ENCODE peak calls at places on chromosomes 4 and X, in eight cellular contexts. P is right lobe of liver; C is lung; T is neural progenitor cell; V is CD8-positive, alpha-beta T cell; R is adrenal gland; K is Karpas-422; W is lower lobe of right lung. X is an unnamed sample.

GRCh38 chrX:53323196-53323595 is 41.8 kb upstream of the IQSEC2 start:
- DNase-seq in K (no peak), P (no peak), V (no peak), C (no peak), T (no peak), R (no peak), W (no peak), X (no peak)

GRCh38 chrX:118627084-118627758 is 100.2 kb upstream of the IL13RA1 start:
- DNase-seq in R (no peak), K (peak; percentile 68), W (no peak), V (no peak), C (no peak), P (no peak), T (no peak), X (no peak)

GRCh38 chr4:18100657-18101056 is 79.1 kb upstream of the LCORL start:
- DNase-seq in P (no peak), R (no peak), C (no peak), W (no peak), K (peak; percentile 57), V (no peak), T (no peak), X (no peak)

GRCh38 chrX:73825569-73825968 is 262.6 kb downstream of the CHIC1 start:
- DNase-seq in V (no peak), T (no peak), W (no peak), C (no peak), P (no peak), K (no peak), R (no peak), X (no peak)

GRCh38 chr4:24321151-24321550 is 263.2 kb downstream of the DHX15 start:
- DNase-seq in T (no peak), R (no peak), K (no peak), V (no peak), P (no peak), W (no peak), C (no peak), X (no peak)

GRCh38 chr4:17323619-17324400 is 188.1 kb downstream of the QDPR start:
- DNase-seq in P (no peak), V (no peak), W (no peak), C (no peak), T (no peak), R (no peak), K (no peak), X (no peak)

GRCh38 chr4:2378408-2378807 is 40.0 kb downstream of the ZFYVE28 start:
- DNase-seq in W (no peak), V (no peak), C (no peak), T (no peak), K (no peak), R (no peak), P (no peak), X (no peak)

GRCh38 chr4:38243385-38244053 is 283.3 kb downstream of the PTTG2 start:
- DNase-seq in C (no peak), R (no peak), W (no peak), T (no peak), K (no peak), V (no peak), P (no peak), X (no peak)

GRCh38 chrX:110442631-110443030 is 84.0 kb downstream of the RTL9 start:
- DNase-seq in R (no peak), P (no peak), K (peak; percentile 71), W (no peak), C (no peak), T (peak; percentile 58), V (no peak), X (no peak)

GRCh38 chr4:988726-989721 is 2.2 kb downstream of the IDUA start:
- DNase-seq in R (no peak), T (no peak), C (no peak), W (no peak), P (no peak), K (peak; percentile 62), V (no peak), X (no peak)

GRCh38 chr4:110914791-110915190 is 291.9 kb upstream of the PITX2 start:
- DNase-seq in W (no peak), C (no peak), V (no peak), T (no peak), R (no peak), K (no peak), P (no peak), X (no peak)

DNA sequence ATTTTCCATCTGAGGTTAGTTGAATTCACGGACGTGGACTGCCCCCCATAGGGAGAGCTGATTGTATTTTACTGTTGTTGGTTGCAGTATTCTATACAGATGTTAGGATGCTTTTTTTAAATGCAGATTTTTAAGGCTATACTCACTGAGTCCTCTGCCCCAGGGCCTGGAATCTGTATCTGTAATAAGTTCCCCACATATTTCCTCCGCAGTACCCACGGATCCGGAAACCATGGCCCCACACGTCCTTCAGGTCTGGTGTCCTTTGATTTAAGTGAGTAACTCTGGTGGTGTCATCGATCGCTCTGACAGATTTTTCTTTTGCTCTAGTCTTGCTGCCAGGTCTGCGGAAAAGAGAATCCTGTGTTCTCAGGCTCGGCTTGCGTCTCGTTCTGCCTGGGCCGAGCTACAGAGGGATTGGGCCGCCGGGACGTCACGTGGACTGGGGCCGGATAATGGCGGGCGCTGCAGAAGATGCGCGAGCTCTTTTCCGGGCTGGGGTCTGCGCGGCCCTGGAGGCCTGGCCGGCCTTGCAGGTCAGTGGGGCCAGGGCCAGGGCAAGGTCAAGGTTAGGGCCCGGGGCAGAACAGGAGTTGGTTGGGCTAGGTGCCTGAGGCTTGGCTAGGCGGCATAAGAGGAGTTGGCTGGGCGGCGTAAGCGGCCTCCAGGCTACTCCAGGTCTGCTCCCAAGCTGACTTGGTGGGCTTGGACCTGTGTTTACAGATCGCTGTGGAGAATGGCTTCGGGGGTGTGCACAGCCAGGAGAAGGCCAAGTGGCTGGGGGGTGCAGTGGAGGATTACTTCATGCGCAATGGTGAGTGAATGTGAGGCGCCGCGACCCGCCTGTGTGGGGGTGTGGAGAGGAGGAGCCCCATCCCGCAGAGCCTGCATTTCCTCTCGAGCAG is at the start of gene TSR2:
- DNase-seq in W (peak; percentile 84), T (peak; percentile 87), K (peak; percentile 90), R (peak; percentile 93), P (peak; percentile 85), V (peak; percentile 64), C (peak; percentile 78), X (peak; percentile 69)
- H3K27ac ChIP-seq in W (peak within 1 kb of the TSS; percentile 68), T (no peak within 1 kb of the TSS), K (no peak within 1 kb of the TSS), R (no peak within 1 kb of the TSS), P (peak within 1 kb of the TSS; percentile 9), V (peak within 1 kb of the TSS; percentile 66), C (peak within 1 kb of the TSS; percentile 6), X (peak within 1 kb of the TSS; percentile 78)

DNA sequence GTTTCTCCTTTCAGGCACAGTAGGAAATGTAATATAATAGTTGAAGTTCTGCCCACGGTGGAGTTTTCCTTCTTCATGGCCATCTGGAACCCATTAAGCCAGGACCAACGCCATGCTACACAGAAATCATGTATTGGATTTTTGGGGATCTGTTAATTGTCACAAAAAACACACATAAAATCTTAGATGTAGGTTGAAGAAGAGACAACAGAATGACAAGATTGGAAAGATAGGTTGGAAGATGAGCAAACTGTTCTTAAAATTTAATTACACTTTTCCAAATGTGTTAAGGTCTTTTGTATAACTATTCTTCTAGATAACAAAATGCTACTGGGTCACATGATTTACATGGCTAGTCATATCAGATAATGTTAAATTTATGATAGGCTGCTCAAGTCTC is 1029.9 kb downstream of the FSTL5 start:
- DNase-seq in W (no peak), V (no peak), T (no peak), R (no peak), C (no peak), P (no peak), K (no peak), X (no peak)
- H3K27ac ChIP-seq in W (no peak overlapping the region), V (no peak overlapping the region), T (no peak overlapping the region), R (no peak overlapping the region), C (no peak overlapping the region), P (no peak overlapping the region), K (no peak overlapping the region), X (no peak overlapping the region)

DNA sequence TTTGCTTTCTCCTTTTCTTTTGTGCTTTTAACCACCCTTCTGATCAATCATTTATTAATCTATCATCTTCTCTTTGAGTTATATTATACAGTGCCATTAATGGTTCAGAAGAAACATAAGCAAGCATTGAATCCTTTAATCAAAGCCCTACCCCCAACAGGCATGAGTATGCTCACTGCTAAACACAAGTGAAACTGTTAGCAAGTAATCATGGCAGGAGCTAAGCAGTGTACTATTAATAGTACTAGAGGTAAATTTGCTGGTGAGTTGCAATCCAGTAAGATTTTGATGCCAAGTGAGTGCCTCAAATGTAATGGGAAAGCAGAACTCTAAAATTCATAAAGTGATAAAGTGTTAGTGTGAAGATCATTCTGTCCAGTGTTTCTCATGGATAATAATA is 57.2 kb downstream of the FNIP2 start:
- DNase-seq in W (no peak), V (no peak), P (no peak), T (no peak), K (no peak), C (no peak), R (no peak), X (no peak)
- H3K27ac ChIP-seq in W (peak overlapping the region; percentile 27), V (no peak overlapping the region), P (peak overlapping the region; percentile 57), T (no peak overlapping the region), K (no peak overlapping the region), C (no peak overlapping the region), R (no peak overlapping the region), X (no peak overlapping the region)

DNA sequence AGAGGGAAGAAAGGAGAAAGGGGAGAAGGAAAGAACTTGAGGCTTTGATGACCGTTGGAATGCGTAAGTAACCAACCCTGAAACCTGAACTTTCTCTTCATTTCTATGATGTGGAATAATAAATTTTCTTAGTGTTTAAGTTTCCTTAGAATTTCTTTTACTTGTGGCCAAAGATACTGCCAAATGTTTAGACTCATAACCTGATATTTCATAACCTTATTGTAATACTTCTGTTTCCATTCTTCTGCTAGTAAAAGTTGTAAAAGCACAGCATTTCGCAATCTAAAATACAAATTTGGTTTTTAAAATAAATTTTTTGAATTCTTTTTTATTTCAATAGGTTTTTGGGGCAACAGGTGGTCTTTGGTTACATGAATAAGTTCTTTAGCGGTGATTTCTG is 258.5 kb upstream of the GIMD1 start:
- DNase-seq in R (no peak), T (no peak), C (no peak), P (no peak), V (no peak), W (no peak), K (no peak), X (no peak)
- H3K27ac ChIP-seq in R (no peak overlapping the region), T (no peak overlapping the region), C (no peak overlapping the region), P (no peak overlapping the region), V (no peak overlapping the region), W (no peak overlapping the region), K (no peak overlapping the region), X (no peak overlapping the region)

DNA sequence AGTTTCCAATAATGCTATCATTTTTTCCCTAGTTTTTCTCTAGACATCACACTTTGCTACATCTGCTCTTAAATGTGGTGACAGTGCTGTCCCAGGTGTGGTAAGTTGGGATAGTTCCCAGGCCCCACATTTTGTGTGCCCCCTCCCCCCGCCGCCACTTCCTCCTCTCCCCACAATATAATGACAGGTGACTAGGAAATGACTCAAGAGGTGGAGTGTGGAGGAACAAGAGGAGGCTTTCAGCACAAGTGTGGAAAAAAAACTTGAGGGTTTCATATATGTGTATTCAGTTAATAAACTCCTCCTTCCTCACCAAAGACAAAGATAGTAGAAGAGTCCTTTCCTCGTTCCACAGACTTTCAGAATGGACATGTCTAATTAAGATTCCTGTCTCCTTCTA is 18.3 kb upstream of the IL21 start:
- DNase-seq in K (no peak), P (no peak), C (no peak), T (no peak), V (no peak), R (no peak), W (no peak), X (no peak)
- H3K27ac ChIP-seq in K (no peak overlapping the region), P (no peak overlapping the region), C (no peak overlapping the region), T (no peak overlapping the region), V (no peak overlapping the region), R (no peak overlapping the region), W (no peak overlapping the region), X (no peak overlapping the region)

GRCh38 chr4:158316264-158316663 is 106.0 kb downstream of the TMEM144 start:
- DNase-seq in C (no peak), K (no peak), W (no peak), T (no peak), P (no peak), R (no peak), V (no peak), X (no peak)
- H3K27ac ChIP-seq in C (no peak overlapping the region), K (no peak overlapping the region), W (no peak overlapping the region), T (no peak overlapping the region), P (no peak overlapping the region), R (no peak overlapping the region), V (no peak overlapping the region), X (no peak overlapping the region)

X was measured in Panc1.